ENCODE peak calls at places on chromosomes 2 and 18, in four cellular contexts. W is HFF-Myc, V is mesothelial cell of epicardium, X is NCI-H774. N is an unnamed sample.

GRCh38 chr18:53886066-53886465 is 338.4 kb downstream of the MBD2 start:
- DNase-seq in W (no peak), X (no peak), V (no peak), N (no peak)

GRCh38 chr18:12336251-12336650 is 28.2 kb downstream of the TUBB6 start:
- DNase-seq in W (no peak), V (no peak), X (no peak), N (no peak)

GRCh38 chr2:204108301-204108700 is 171.7 kb downstream of the ICOS start:
- DNase-seq in W (peak; percentile 1), X (peak; percentile 16), V (no peak), N (peak; percentile 14)

GRCh38 chr2:175234153-175234552 is 52.6 kb upstream of the ATP5MC3 start:
- DNase-seq in W (peak; percentile 93), X (no peak), V (no peak), N (no peak)

GRCh38 chr18:47772374-47773248 is 157.8 kb downstream of the SMAD2 start:
- DNase-seq in V (peak; percentile 69), W (no peak), X (peak; percentile 30), N (peak; percentile 50)

GRCh38 chr2:73111300-73112025 is 1.3 kb downstream of the RAB11FIP5 start:
- DNase-seq in V (no peak), W (no peak), X (no peak), N (no peak)

GRCh38 chr18:48662021-48662661 is 123.3 kb downstream of the CTIF start:
- DNase-seq in W (no peak), X (no peak), V (peak; percentile 40), N (no peak)

GRCh38 chr2:160918909-160919503 is 241.2 kb upstream of the TANK start:
- DNase-seq in V (no peak), X (peak; percentile 20), W (no peak), N (peak; percentile 9)

GRCh38 chr18:50058731-50059130 is 136.2 kb downstream of the MYO5B start:
- DNase-seq in V (no peak), X (no peak), W (no peak), N (no peak)

GRCh38 chr2:48531141-48531648 is 1.2 kb downstream of the STON1 start:
- DNase-seq in X (no peak), W (peak; percentile 54), V (no peak), N (no peak)

GRCh38 chr18:23406271-23406787 is 46.8 kb upstream of the RIOK3 start:
- DNase-seq in W (no peak), X (no peak), V (no peak), N (no peak)

GRCh38 chr2:172833898-172834297 is 98.3 kb downstream of the RAPGEF4 start:
- DNase-seq in X (no peak), W (no peak), V (no peak), N (no peak)

GRCh38 chr2:85324639-85325465 is 2.9 kb downstream of the TGOLN2 start:
- DNase-seq in V (no peak), W (no peak), X (no peak), N (no peak)

GRCh38 chr2:4424153-4424552 is 720.8 kb downstream of the DCDC2C start:
- DNase-seq in X (no peak), W (no peak), V (no peak), N (no peak)

GRCh38 chr2:221972813-221973478 is 325.9 kb downstream of the PAX3 start:
- DNase-seq in W (no peak), X (no peak), V (no peak), N (no peak)

GRCh38 chr18:74897971-74898657 is 300.4 kb downstream of the ZNF407 start:
- DNase-seq in V (no peak), W (peak; percentile 29), X (no peak), N (no peak)

GRCh38 chr2:88627856-88628568 is 748 bp upstream of the EIF2AK3 start:
- DNase-seq in X (peak; percentile 68), V (peak; percentile 67), W (peak; percentile 74), N (peak; percentile 78)

GRCh38 chr2:98170076-98170475 is 83.1 kb downstream of the VWA3B start:
- DNase-seq in V (no peak), X (no peak), W (no peak), N (no peak)

GRCh38 chr2:9191044-9191481 is 15.5 kb upstream of the ASAP2 start:
- DNase-seq in W (no peak), X (no peak), V (no peak), N (no peak)

GRCh38 chr2:212979799-212980198 is 171.6 kb downstream of the IKZF2 start:
- DNase-seq in W (no peak), X (no peak), V (no peak), N (peak; percentile 51)